ENCODE peak calls at places on chromosomes 13 and 19, in eight cellular contexts. Q is fibroblast of lung, H is H9, L is neural progenitor cell, S is mesendoderm, G is PC-3, U is K562, I is GM23248. J is an unnamed sample. For H3K79me2, the result is how much of the 10 kb centered on the place peaks cover.

GRCh38 chr19:10001899-10002298 is 8.4 kb downstream of the COL5A3 start:
- DNase-seq in G (peak), I (peak), L (peak), S (peak), Q (no peak), U (peak), H (peak), J (no peak)

GRCh38 chr13:30002577-30002976 is 152.2 kb upstream of the UBL3 start:
- DNase-seq in L (no peak), I (peak), S (no peak), U (no peak), G (peak), Q (peak), H (no peak), J (peak)

GRCh38 chr19:4967738-4968461 is 1.0 kb upstream of the KDM4B start:
- DNase-seq in H (no peak), S (no peak), L (peak), I (peak), G (peak), U (no peak), Q (peak), J (no peak)

GRCh38 chr19:21321996-21322395 is 7.2 kb downstream of the ZNF708 start:
- DNase-seq in U (no peak), I (peak), Q (peak), S (peak), G (no peak), L (no peak), H (no peak), J (no peak)

GRCh38 chr19:50152578-50152977 is 10.5 kb downstream of the IZUMO2 start:
- DNase-seq in S (no peak), H (no peak), U (no peak), I (no peak), L (no peak), G (no peak), Q (no peak), J (no peak)

GRCh38 chr19:30228113-30228725 is 144.0 kb upstream of the ZNF536 start:
- DNase-seq in I (peak), G (no peak), Q (no peak), L (peak), H (no peak), S (peak), U (no peak), J (no peak)

GRCh38 chr19:14517446-14517839 is 754 bp downstream of the DNAJB1 start:
- DNase-seq in H (no peak), L (no peak), S (peak), U (no peak), G (no peak), I (peak), Q (no peak), J (no peak)

GRCh38 chr13:24215007-24215633 is 54.6 kb downstream of the SPATA13 start:
- DNase-seq in S (no peak), Q (no peak), L (no peak), I (no peak), U (no peak), G (no peak), H (no peak), J (no peak)

GRCh38 chr19:51514866-51515481 is 13.4 kb upstream of the SIGLEC12 start:
- DNase-seq in G (peak), I (peak), L (peak), H (no peak), U (peak), Q (peak), S (peak), J (no peak)

GRCh38 chr13:81275666-81276258 is 934.8 kb upstream of the SPRY2 start:
- DNase-seq in Q (no peak), H (no peak), G (no peak), U (no peak), I (no peak), L (no peak), S (peak), J (no peak)

GRCh38 chr19:51203941-51204720 is 20.7 kb upstream of the CD33 start:
- DNase-seq in L (no peak), Q (no peak), U (no peak), S (no peak), G (no peak), I (no peak), H (no peak), J (no peak)

GRCh38 chr19:36047835-36048234 is 6.2 kb downstream of the THAP8 start:
- DNase-seq in S (no peak), G (no peak), U (no peak), I (no peak), H (no peak), L (no peak), Q (no peak), J (no peak)

GRCh38 chr13:28503182-28503980 is 8.5 kb upstream of the FLT1 start:
- DNase-seq in S (peak), G (no peak), Q (no peak), I (no peak), L (no peak), H (no peak), U (no peak), J (no peak)

GRCh38 chr13:101552286-101552685 is 99.8 kb downstream of the ITGBL1 start:
- DNase-seq in H (no peak), U (no peak), I (peak), Q (no peak), G (no peak), S (no peak), L (no peak), J (no peak)

GRCh38 chr19:37056776-37057175 is 21.5 kb upstream of the ZNF420 start:
- DNase-seq in S (no peak), L (no peak), I (no peak), H (no peak), Q (no peak), G (no peak), U (no peak), J (no peak)

GRCh38 chr19:51407631-51408131 is 9.8 kb downstream of the SIGLEC10 start:
- DNase-seq in H (peak), I (peak), Q (no peak), L (peak), U (peak), G (peak), S (peak), J (no peak)

GRCh38 chr13:54029226-54029625 is 1000.6 kb downstream of the OLFM4 start:
- DNase-seq in S (peak), U (no peak), L (no peak), I (no peak), Q (peak), G (peak), H (no peak), J (peak)

GRCh38 chr19:6740589-6741348 is 1.3 kb downstream of the TRIP10 start:
- DNase-seq in Q (peak), H (peak), G (peak), I (peak), L (peak), S (peak), U (peak), J (peak)

GRCh38 chr19:2542341-2543069 is 66.6 kb downstream of the GADD45B start:
- DNase-seq in H (peak), S (peak), L (no peak), G (no peak), I (no peak), U (no peak), Q (peak), J (peak)

GRCh38 chr19:18650468-18651001 is 13.7 kb downstream of the KLHL26 start:
- DNase-seq in Q (peak), H (no peak), I (peak), S (no peak), L (peak), G (no peak), U (no peak), J (no peak)

GRCh38 chr19:14979136-14979497 is 547 bp downstream of the SLC1A6 start:
- DNase-seq in I (no peak), L (peak), Q (no peak), S (peak), G (no peak), H (peak), U (no peak), J (no peak)

GRCh38 chr13:46142692-46143238 is 37.9 kb upstream of the CPB2 start:
- DNase-seq in U (no peak), G (no peak), H (no peak), L (peak), Q (no peak), I (no peak), S (no peak), J (no peak)

GRCh38 chr13:49629196-49629938 is 1.1 kb downstream of the ARL11 start:
- DNase-seq in L (no peak), I (no peak), G (no peak), S (no peak), Q (no peak), H (no peak), U (no peak), J (no peak)

GRCh38 chr13:31943591-31943990 is 88.0 kb upstream of the FRY start:
- DNase-seq in U (no peak), I (peak), G (no peak), H (no peak), L (no peak), Q (no peak), S (no peak), J (no peak)

GRCh38 chr19:50798116-50798942 is 8.1 kb downstream of the ACP4 start:
- DNase-seq in U (no peak), Q (no peak), I (no peak), L (no peak), S (peak), H (no peak), G (no peak), J (no peak)

GRCh38 chr19:48609571-48610108 is 3.1 kb downstream of the SPACA4 start:
- DNase-seq in S (no peak), H (peak), Q (no peak), G (no peak), L (no peak), U (no peak), I (no peak), J (no peak)

GRCh38 chr13:62320129-62320724 is 904.6 kb upstream of the PCDH20 start:
- DNase-seq in G (peak), S (peak), L (peak), Q (peak), I (peak), H (no peak), U (no peak), J (no peak)

GRCh38 chr13:72208112-72208645 is 341.2 kb upstream of the DACH1 start:
- DNase-seq in H (no peak), Q (peak), G (peak), I (no peak), S (no peak), L (no peak), U (no peak), J (no peak)

GRCh38 chr13:65808061-65808460 is 1422.1 kb downstream of the PCDH9 start:
- DNase-seq in L (no peak), U (no peak), S (no peak), Q (peak), I (peak), G (no peak), H (no peak), J (no peak)

GRCh38 chr19:11576186-11576585 is 1.3 kb downstream of the ACP5 start:
- DNase-seq in G (no peak), Q (no peak), S (no peak), U (no peak), H (no peak), L (no peak), I (no peak), J (no peak)

GRCh38 chr19:4495471-4495870 is 22.8 kb downstream of the PLIN4 start:
- DNase-seq in L (no peak), G (no peak), S (no peak), I (no peak), H (peak), Q (no peak), U (no peak), J (no peak)

GRCh38 chr19:14150041-14150769 is 13.8 kb upstream of the ASF1B start:
- DNase-seq in U (no peak), I (no peak), L (no peak), G (no peak), S (no peak), Q (no peak), H (no peak), J (no peak)

GRCh38 chr19:21084343-21084742 is 2.3 kb downstream of the ZNF714 start:
- DNase-seq in H (no peak), I (peak), G (no peak), U (no peak), L (no peak), S (peak), Q (peak), J (no peak)

GRCh38 chr13:79187917-79188699 is 217.9 kb downstream of the RBM26 start:
- DNase-seq in I (no peak), U (no peak), H (no peak), L (no peak), S (no peak), Q (no peak), G (no peak), J (no peak)
- H3K79me2 ChIP-seq in I (under half), U (under half), H (under half), L (under half), S (under half), Q (under half), G (under half), J (under half)

GRCh38 chr13:114070098-114070799 is 62.2 kb downstream of the RASA3 start:
- DNase-seq in I (no peak), H (no peak), Q (no peak), L (no peak), U (no peak), S (no peak), G (no peak), J (no peak)
- H3K79me2 ChIP-seq in I (half or more), H (under half), Q (half or more), L (under half), U (under half), S (under half), G (under half), J (under half)

GRCh38 chr13:97253581-97254293 is 31.6 kb downstream of the MBNL2 start:
- DNase-seq in Q (no peak), H (no peak), U (no peak), I (no peak), G (no peak), S (no peak), L (no peak), J (no peak)
- H3K79me2 ChIP-seq in Q (half or more), H (under half), U (half or more), I (half or more), G (under half), S (under half), L (under half), J (half or more)

GRCh38 chr13:42280537-42280936 is 8.6 kb downstream of the AKAP11 start:
- DNase-seq in G (no peak), I (no peak), Q (no peak), L (no peak), H (no peak), U (no peak), S (no peak), J (no peak)

GRCh38 chr13:42283574-42283973 is 11.6 kb downstream of the AKAP11 start:
- DNase-seq in U (no peak), L (no peak), G (no peak), I (no peak), Q (no peak), S (peak), H (no peak), J (no peak)

GRCh38 chr13:42279080-42279479 is 7.1 kb downstream of the AKAP11 start:
- DNase-seq in L (no peak), S (no peak), G (no peak), I (peak), H (no peak), Q (peak), U (no peak), J (no peak)

GRCh38 chr13:42279986-42280385 is 8.0 kb downstream of the AKAP11 start:
- DNase-seq in G (no peak), L (no peak), Q (no peak), U (no peak), H (no peak), I (no peak), S (no peak), J (no peak)

DNA sequence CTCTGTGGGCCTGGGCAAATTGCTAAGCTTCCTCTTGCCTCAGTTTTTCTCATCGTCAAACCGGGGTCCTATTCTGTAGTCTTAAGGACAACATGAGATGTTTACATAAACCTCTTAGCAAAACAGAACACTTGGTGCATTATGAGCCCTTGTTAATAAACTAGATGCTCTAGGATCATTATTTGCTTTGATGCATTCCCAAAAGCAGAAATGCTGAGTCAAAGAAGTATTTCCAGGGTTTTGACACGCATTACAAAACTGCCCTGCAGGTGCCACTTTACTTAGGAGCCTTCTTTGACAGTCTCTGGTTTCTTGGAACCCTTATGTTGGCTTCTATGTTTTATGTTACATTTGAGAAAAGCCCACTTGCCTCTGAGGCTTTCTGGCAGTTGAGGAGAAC is 12.1 kb downstream of the AKAP11 start:
- DNase-seq in U (no peak), L (no peak), G (no peak), I (no peak), S (no peak), H (no peak), Q (no peak), J (no peak)
- H3K79me2 ChIP-seq in U (half or more), L (half or more), G (under half), I (half or more), S (under half), H (under half), Q (under half), J (under half)